ENCODE peak calls at places on chromosomes 1 and 21, in nine cellular contexts. One of them, this sample, is unnamed.

GRCh38 chr1:231241751-231242150 is 739 bp downstream of the GNPAT start:
- DNase-seq in aorta: no peak
- DNase-seq in cerebellar cortex: peak; percentile 25
- DNase-seq in C1 segment of cervical spinal cord: peak; percentile 30
- DNase-seq in AG04450: no peak
- DNase-seq in activated CD4-positive, alpha-beta T cell treated with anti-CD3 and anti-CD28 coated beads, Interleukin-2, amount 50 U/mL, for 1 hour: no peak
- DNase-seq in neural progenitor cell: peak; percentile 16
- DNase-seq in A549: peak; percentile 63
- DNase-seq in NCI-H2171: peak; percentile 4
- DNase-seq in this sample: peak; percentile 44

GRCh38 chr1:158067651-158068050 is 74.2 kb downstream of the KIRREL1 start:
- DNase-seq in aorta: peak; percentile 59
- DNase-seq in cerebellar cortex: no peak
- DNase-seq in C1 segment of cervical spinal cord: no peak
- DNase-seq in AG04450: no peak
- DNase-seq in activated CD4-positive, alpha-beta T cell treated with anti-CD3 and anti-CD28 coated beads, Interleukin-2, amount 50 U/mL, for 1 hour: no peak
- DNase-seq in neural progenitor cell: peak; percentile 41
- DNase-seq in A549: no peak
- DNase-seq in NCI-H2171: no peak
- DNase-seq in this sample: no peak

GRCh38 chr1:235206533-235207201 is 45.6 kb upstream of the RBM34 start:
- DNase-seq in aorta: no peak
- DNase-seq in cerebellar cortex: no peak
- DNase-seq in C1 segment of cervical spinal cord: no peak
- DNase-seq in AG04450: no peak
- DNase-seq in activated CD4-positive, alpha-beta T cell treated with anti-CD3 and anti-CD28 coated beads, Interleukin-2, amount 50 U/mL, for 1 hour: no peak
- DNase-seq in neural progenitor cell: no peak
- DNase-seq in A549: no peak
- DNase-seq in NCI-H2171: no peak
- DNase-seq in this sample: no peak

GRCh38 chr1:17120962-17121837 is 1.9 kb upstream of the PADI2 start:
- DNase-seq in aorta: no peak
- DNase-seq in cerebellar cortex: no peak
- DNase-seq in C1 segment of cervical spinal cord: no peak
- DNase-seq in AG04450: no peak
- DNase-seq in activated CD4-positive, alpha-beta T cell treated with anti-CD3 and anti-CD28 coated beads, Interleukin-2, amount 50 U/mL, for 1 hour: no peak
- DNase-seq in neural progenitor cell: no peak
- DNase-seq in A549: no peak
- DNase-seq in NCI-H2171: no peak
- DNase-seq in this sample: no peak

GRCh38 chr21:28516996-28517592 is 475.6 kb downstream of the LTN1 start:
- DNase-seq in aorta: peak; percentile 50
- DNase-seq in cerebellar cortex: peak; percentile 52
- DNase-seq in C1 segment of cervical spinal cord: peak; percentile 11
- DNase-seq in AG04450: no peak
- DNase-seq in activated CD4-positive, alpha-beta T cell treated with anti-CD3 and anti-CD28 coated beads, Interleukin-2, amount 50 U/mL, for 1 hour: peak; percentile 54
- DNase-seq in neural progenitor cell: peak; percentile 90
- DNase-seq in A549: peak; percentile 2
- DNase-seq in NCI-H2171: peak; percentile 16
- DNase-seq in this sample: peak; percentile 81

GRCh38 chr1:4144349-4144971 is 244.4 kb upstream of the C1orf174 start:
- DNase-seq in aorta: no peak
- DNase-seq in cerebellar cortex: no peak
- DNase-seq in C1 segment of cervical spinal cord: no peak
- DNase-seq in AG04450: no peak
- DNase-seq in activated CD4-positive, alpha-beta T cell treated with anti-CD3 and anti-CD28 coated beads, Interleukin-2, amount 50 U/mL, for 1 hour: no peak
- DNase-seq in neural progenitor cell: no peak
- DNase-seq in A549: no peak
- DNase-seq in NCI-H2171: no peak
- DNase-seq in this sample: no peak

GRCh38 chr21:17514124-17514481 is 1.3 kb downstream of the CXADR start:
- DNase-seq in aorta: no peak
- DNase-seq in cerebellar cortex: no peak
- DNase-seq in C1 segment of cervical spinal cord: no peak
- DNase-seq in AG04450: no peak
- DNase-seq in activated CD4-positive, alpha-beta T cell treated with anti-CD3 and anti-CD28 coated beads, Interleukin-2, amount 50 U/mL, for 1 hour: no peak
- DNase-seq in neural progenitor cell: peak; percentile 70
- DNase-seq in A549: no peak
- DNase-seq in NCI-H2171: no peak
- DNase-seq in this sample: peak; percentile 48

GRCh38 chr1:9942399-9942938 is 722 bp downstream of the LZIC start:
- DNase-seq in aorta: no peak
- DNase-seq in cerebellar cortex: peak; percentile 69
- DNase-seq in C1 segment of cervical spinal cord: no peak
- DNase-seq in AG04450: peak; percentile 10
- DNase-seq in activated CD4-positive, alpha-beta T cell treated with anti-CD3 and anti-CD28 coated beads, Interleukin-2, amount 50 U/mL, for 1 hour: no peak
- DNase-seq in neural progenitor cell: peak; percentile 61
- DNase-seq in A549: peak; percentile 48
- DNase-seq in NCI-H2171: peak; percentile 54
- DNase-seq in this sample: peak; percentile 55

GRCh38 chr1:149942207-149942606 is 5.5 kb upstream of the MTMR11 start:
- DNase-seq in aorta: no peak
- DNase-seq in cerebellar cortex: peak; percentile 73
- DNase-seq in C1 segment of cervical spinal cord: peak; percentile 7
- DNase-seq in AG04450: no peak
- DNase-seq in activated CD4-positive, alpha-beta T cell treated with anti-CD3 and anti-CD28 coated beads, Interleukin-2, amount 50 U/mL, for 1 hour: no peak
- DNase-seq in neural progenitor cell: peak; percentile 75
- DNase-seq in A549: peak; percentile 49
- DNase-seq in NCI-H2171: no peak
- DNase-seq in this sample: peak; percentile 77

GRCh38 chr1:98388431-98388830 is 273.1 kb upstream of the SNX7 start:
- DNase-seq in aorta: no peak
- DNase-seq in cerebellar cortex: peak; percentile 3
- DNase-seq in C1 segment of cervical spinal cord: no peak
- DNase-seq in AG04450: peak; percentile 23
- DNase-seq in activated CD4-positive, alpha-beta T cell treated with anti-CD3 and anti-CD28 coated beads, Interleukin-2, amount 50 U/mL, for 1 hour: no peak
- DNase-seq in neural progenitor cell: no peak
- DNase-seq in A549: no peak
- DNase-seq in NCI-H2171: no peak
- DNase-seq in this sample: no peak

GRCh38 chr1:67148516-67149178 is 13.9 kb upstream of the C1orf141 start:
- DNase-seq in aorta: no peak
- DNase-seq in cerebellar cortex: no peak
- DNase-seq in C1 segment of cervical spinal cord: no peak
- DNase-seq in AG04450: no peak
- DNase-seq in activated CD4-positive, alpha-beta T cell treated with anti-CD3 and anti-CD28 coated beads, Interleukin-2, amount 50 U/mL, for 1 hour: no peak
- DNase-seq in neural progenitor cell: no peak
- DNase-seq in A549: no peak
- DNase-seq in NCI-H2171: no peak
- DNase-seq in this sample: no peak

This sample was measured in iPS-NIHi11.